ENCODE peak calls at places on chromosomes 11 and 22, in four cellular contexts. T is stomach, Z is Peyer's patch, R is BE2C. U is an unnamed sample.

GRCh38 chr11:65719887-65720236 is 736 bp downstream of the RNASEH2C start:
- DNase-seq in T (no peak), Z (no peak), R (peak; percentile 34), U (no peak)

GRCh38 chr11:111975076-111975806 is 38.1 kb downstream of the DIXDC1 start:
- DNase-seq in T (no peak), Z (no peak), R (no peak), U (no peak)

GRCh38 chr11:75031224-75031753 is 42.6 kb downstream of the NEU3 start:
- DNase-seq in T (no peak), Z (no peak), R (peak; percentile 46), U (no peak)

GRCh38 chr11:69208190-69209037 is 52.7 kb downstream of the SMIM38 start:
- DNase-seq in T (no peak), Z (no peak), R (no peak), U (no peak)

GRCh38 chr11:1487091-1487850 is 692 bp upstream of the MOB2 start:
- DNase-seq in T (no peak), Z (peak; percentile 42), R (no peak), U (no peak)

GRCh38 chr11:40281055-40281580 is 1178.3 kb downstream of the LRRC4C start:
- DNase-seq in T (no peak), Z (no peak), R (no peak), U (no peak)

GRCh38 chr11:17572791-17573460 is 25.9 kb downstream of the OTOG start:
- DNase-seq in T (no peak), Z (no peak), R (no peak), U (no peak)

GRCh38 chr22:48942698-48943566 is 884.7 kb downstream of the BRD1 start:
- DNase-seq in T (peak; percentile 21), Z (no peak), R (no peak), U (no peak)

GRCh38 chr11:45745065-45745811 is 59.7 kb upstream of the SLC35C1 start:
- DNase-seq in T (no peak), Z (no peak), R (no peak), U (no peak)

GRCh38 chr11:111571829-111572501 is 30.3 kb upstream of the SIK2 start:
- DNase-seq in T (no peak), Z (no peak), R (no peak), U (no peak)

GRCh38 chr11:65183201-65183891 is 1.6 kb downstream of the CAPN1 start:
- DNase-seq in T (no peak), Z (peak; percentile 64), R (no peak), U (peak; percentile 73)

GRCh38 chr11:46414466-46414796 is 22.9 kb upstream of the CHRM4 start:
- DNase-seq in T (no peak), Z (peak; percentile 59), R (no peak), U (no peak)

GRCh38 chr22:30433773-30434172 is 8.2 kb downstream of the MTFP1 start:
- DNase-seq in T (no peak), Z (no peak), R (no peak), U (no peak)

GRCh38 chr22:45844949-45845613 is 131.9 kb downstream of the WNT7B start:
- DNase-seq in T (no peak), Z (no peak), R (no peak), U (no peak)

GRCh38 chr22:49760630-49761571 is 66.8 kb downstream of the BRD1 start:
- DNase-seq in T (peak; percentile 23), Z (peak; percentile 46), R (no peak), U (no peak)

GRCh38 chr11:83801799-83802198 is 515.6 kb upstream of the CCDC90B start:
- DNase-seq in T (no peak), Z (no peak), R (no peak), U (no peak)

GRCh38 chr11:18088974-18089373 is 16.9 kb downstream of the SAAL1 start:
- DNase-seq in T (no peak), Z (no peak), R (no peak), U (no peak)

GRCh38 chr11:95993438-95994339 is 69.8 kb upstream of the MTMR2 start:
- DNase-seq in T (no peak), Z (no peak), R (no peak), U (no peak)

GRCh38 chr11:35584321-35584720 is 33.9 kb upstream of the FJX1 start:
- DNase-seq in T (no peak), Z (no peak), R (no peak), U (no peak)

GRCh38 chr22:37981282-37982011 is 2.9 kb downstream of the SOX10 start:
- DNase-seq in T (no peak), Z (peak; percentile 78), R (no peak), U (no peak)

GRCh38 chr11:60982184-60982583 is 10.7 kb downstream of the CD6 start:
- DNase-seq in T (no peak), Z (no peak), R (no peak), U (no peak)

GRCh38 chr11:69178819-69179482 is 23.2 kb downstream of the SMIM38 start:
- DNase-seq in T (peak; percentile 50), Z (no peak), R (no peak), U (no peak)

GRCh38 chr11:120354779-120355178 is 18.6 kb downstream of the ARHGEF12 start:
- DNase-seq in T (no peak), Z (no peak), R (no peak), U (no peak)

GRCh38 chr22:24001314-24001713 is 3.9 kb downstream of the GSTT4 start:
- DNase-seq in T (no peak), Z (no peak), R (no peak), U (no peak)

GRCh38 chr11:76170473-76170872 is 35.8 kb downstream of the WNT11 start:
- DNase-seq in T (no peak), Z (no peak), R (no peak), U (no peak)

GRCh38 chr11:17389205-17389956 is 922 bp upstream of the KCNJ11 start:
- DNase-seq in T (peak; percentile 90), Z (peak; percentile 85), R (peak; percentile 73), U (peak; percentile 71)

GRCh38 chr11:129383060-129383459 is 7.4 kb downstream of the BARX2 start:
- DNase-seq in T (no peak), Z (no peak), R (no peak), U (no peak)

GRCh38 chr22:41117127-41117965 is 25.0 kb downstream of the EP300 start:
- DNase-seq in T (no peak), Z (no peak), R (no peak), U (no peak)
- H3K36me3 ChIP-seq in T (peaks cover 51% of the 10 kb centered on the region), Z (peaks cover 55% of the 10 kb centered on the region), R (peaks cover 36% of the 10 kb centered on the region), U (no peaks in the 10 kb centered on the region)

GRCh38 chr11:126197277-126197939 is 14.0 kb downstream of the RPUSD4 start:
- DNase-seq in T (peak; percentile 34), Z (no peak), R (no peak), U (no peak)
- H3K36me3 ChIP-seq in T (peaks cover 92% of the 10 kb centered on the region), Z (peaks cover 73% of the 10 kb centered on the region), R (peaks cover 81% of the 10 kb centered on the region), U (no peaks in the 10 kb centered on the region)

GRCh38 chr22:43978558-43978957 is 23.3 kb downstream of the SAMM50 start:
- DNase-seq in T (no peak), Z (no peak), R (no peak), U (no peak)

GRCh38 chr22:43974028-43974545 is 18.8 kb downstream of the SAMM50 start:
- DNase-seq in T (no peak), Z (no peak), R (no peak), U (no peak)

GRCh38 chr22:43972931-43973330 is 17.7 kb downstream of the SAMM50 start:
- DNase-seq in T (no peak), Z (no peak), R (no peak), U (no peak)

GRCh38 chr22:43976861-43977795 is 21.9 kb downstream of the SAMM50 start:
- DNase-seq in T (no peak), Z (no peak), R (no peak), U (no peak)

DNA sequence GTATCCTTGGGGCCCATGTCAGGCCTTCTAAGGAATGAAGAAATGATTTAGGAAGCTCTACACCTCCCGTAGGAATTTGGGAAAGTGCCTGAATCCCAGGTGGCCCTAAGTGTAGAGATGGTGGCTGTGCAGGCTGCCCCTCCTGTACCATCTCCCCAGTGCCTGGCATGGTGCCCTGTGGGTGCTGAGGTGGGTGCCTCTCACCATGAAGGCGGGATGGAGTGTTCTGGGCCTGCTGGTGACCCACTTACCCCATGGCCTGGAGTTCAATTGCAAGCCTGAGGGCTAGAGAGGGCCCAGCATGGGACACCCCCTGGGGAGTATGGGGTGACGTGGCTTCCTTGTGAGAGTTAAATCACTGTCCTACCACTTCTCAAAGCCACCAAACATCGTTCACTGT is 19.8 kb downstream of the SAMM50 start:
- DNase-seq in T (no peak), Z (no peak), R (no peak), U (no peak)
- H3K36me3 ChIP-seq in T (peaks cover 100% of the 10 kb centered on the region), Z (peaks cover 94% of the 10 kb centered on the region), R (peaks cover 59% of the 10 kb centered on the region), U (peaks cover 15% of the 10 kb centered on the region)

GRCh38 chr11:122678406-122678805 is 22.9 kb downstream of the UBASH3B start:
- DNase-seq in T (no peak), Z (no peak), R (no peak), U (no peak)

GRCh38 chr11:122681731-122682130 is 26.2 kb downstream of the UBASH3B start:
- DNase-seq in T (no peak), Z (no peak), R (no peak), U (no peak)

GRCh38 chr11:122681070-122681469 is 25.5 kb downstream of the UBASH3B start:
- DNase-seq in T (no peak), Z (no peak), R (no peak), U (no peak)

GRCh38 chr11:122677256-122677655 is 21.7 kb downstream of the UBASH3B start:
- DNase-seq in T (no peak), Z (no peak), R (no peak), U (no peak)

DNA sequence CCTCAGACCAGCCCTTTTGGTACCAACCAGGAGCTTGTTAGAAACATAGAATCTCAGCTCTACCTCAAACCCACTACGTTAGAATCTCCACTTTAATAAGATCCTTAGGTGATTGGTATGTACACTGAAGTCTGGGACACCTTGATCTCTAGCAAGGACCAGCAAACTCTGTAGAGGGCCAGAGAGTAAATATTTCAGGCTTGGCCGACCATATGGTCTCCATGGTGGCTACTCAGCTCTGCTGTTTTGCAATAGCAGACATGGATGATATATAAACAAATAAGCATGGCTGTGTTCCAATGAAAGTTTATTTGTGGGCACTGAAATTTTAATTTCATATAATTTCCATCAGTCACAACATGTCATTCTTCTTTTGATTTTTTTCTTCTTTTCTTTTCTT is 23.9 kb downstream of the UBASH3B start:
- DNase-seq in T (no peak), Z (no peak), R (no peak), U (no peak)
- H3K36me3 ChIP-seq in T (no peaks in the 10 kb centered on the region), Z (no peaks in the 10 kb centered on the region), R (no peaks in the 10 kb centered on the region), U (no peaks in the 10 kb centered on the region)

GRCh38 chr11:88338223-88338661 is 706 bp upstream of the CTSC start:
- DNase-seq in T (peak; percentile 41), Z (no peak), R (peak; percentile 32), U (no peak)

GRCh38 chr11:88330826-88331428 is 6.6 kb downstream of the CTSC start:
- DNase-seq in T (no peak), Z (no peak), R (no peak), U (no peak)

GRCh38 chr11:88337342-88338222 is at the start of gene CTSC:
- DNase-seq in T (peak; percentile 95), Z (peak; percentile 95), R (peak; percentile 96), U (peak; percentile 83)

GRCh38 chr11:88332851-88333250 is 4.7 kb downstream of the CTSC start:
- DNase-seq in T (no peak), Z (no peak), R (no peak), U (no peak)

DNA sequence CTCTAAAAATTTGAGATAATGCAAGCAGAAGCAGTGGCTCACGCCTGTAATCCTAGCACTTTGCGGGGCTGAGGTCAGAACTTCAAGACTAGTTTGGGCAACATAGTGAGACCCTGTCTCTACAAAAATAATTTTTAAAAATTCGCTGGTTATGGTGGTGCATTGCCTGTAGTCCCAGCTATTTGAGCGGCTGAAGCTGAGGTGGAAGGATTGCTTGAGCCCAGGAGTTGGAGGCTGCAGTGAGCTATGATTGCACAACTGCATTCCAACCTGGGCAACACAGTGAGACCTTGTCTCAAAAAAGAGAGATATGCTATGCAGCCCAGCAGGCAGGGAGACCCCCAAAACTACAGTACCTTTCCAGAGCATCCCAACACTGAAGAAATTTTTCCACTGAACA is 2.3 kb downstream of the CTSC start:
- DNase-seq in T (no peak), Z (no peak), R (no peak), U (no peak)
- H3K36me3 ChIP-seq in T (peaks cover 33% of the 10 kb centered on the region), Z (peaks cover 11% of the 10 kb centered on the region), R (peaks cover 42% of the 10 kb centered on the region), U (no peaks in the 10 kb centered on the region)

U was measured in prostate gland.